ENCODE peak calls at places on chromosomes 1 and 21, in seven cellular contexts. M is aorta, Q is lower lobe of right lung, O is cardiac fibroblast, H is fibroblast of mammary gland, R is dorsolateral prefrontal cortex, C is SJSA1. L is an unnamed sample.

GRCh38 chr1:9590945-9591668 is 2.4 kb downstream of the TMEM201 start:
- DNase-seq in H (no peak), R (no peak), C (no peak), O (no peak), M (peak; percentile 50), Q (peak; percentile 48), L (no peak)

GRCh38 chr1:231930257-231930947 is 303.8 kb downstream of the DISC1 start:
- DNase-seq in C (no peak), M (no peak), Q (no peak), R (no peak), H (no peak), O (no peak), L (no peak)

GRCh38 chr1:228287541-228288425 is 79.9 kb downstream of the OBSCN start:
- DNase-seq in R (no peak), H (no peak), O (no peak), M (peak; percentile 33), C (no peak), Q (peak; percentile 35), L (no peak)

GRCh38 chr1:218299416-218299815 is 14.3 kb downstream of the RRP15 start:
- DNase-seq in R (no peak), O (peak; percentile 75), Q (no peak), C (peak; percentile 41), M (no peak), H (peak; percentile 73), L (peak; percentile 83)

GRCh38 chr1:174969977-174970376 is 29.8 kb upstream of the CACYBP start:
- DNase-seq in Q (no peak), M (no peak), H (no peak), R (no peak), O (no peak), C (peak; percentile 87), L (no peak)

GRCh38 chr1:40413527-40414252 is 36.6 kb upstream of the ZFP69B start:
- DNase-seq in H (no peak), M (no peak), R (no peak), Q (no peak), C (no peak), O (no peak), L (no peak)

GRCh38 chr1:10865518-10866313 is 69.3 kb upstream of the CASZ1 start:
- DNase-seq in R (no peak), H (no peak), Q (no peak), C (no peak), O (no peak), M (peak; percentile 26), L (no peak)

GRCh38 chr1:228668553-228669400 is 66.5 kb upstream of the RHOU start:
- DNase-seq in H (peak; percentile 50), R (no peak), C (no peak), Q (no peak), M (peak; percentile 87), O (peak; percentile 78), L (peak; percentile 53)

GRCh38 chr1:78627321-78627720 is 7.1 kb downstream of the IFI44L start:
- DNase-seq in M (no peak), Q (no peak), C (no peak), O (no peak), H (peak; percentile 50), R (no peak), L (no peak)

GRCh38 chr1:30955448-30956015 is 47.0 kb upstream of the SDC3 start:
- DNase-seq in Q (no peak), R (no peak), C (peak; percentile 43), M (no peak), H (peak; percentile 19), O (peak; percentile 37), L (peak; percentile 29)

GRCh38 chr1:100860397-100860991 is 34.1 kb downstream of the EXTL2 start:
- DNase-seq in C (peak; percentile 43), O (peak; percentile 72), M (no peak), R (no peak), Q (no peak), H (peak; percentile 84), L (peak; percentile 87)

GRCh38 chr1:201602413-201603265 is 63.7 kb downstream of the NAV1 start:
- DNase-seq in Q (no peak), H (peak; percentile 94), C (peak; percentile 78), O (peak; percentile 83), M (peak; percentile 70), R (peak; percentile 74), L (peak; percentile 79)

GRCh38 chr1:38891753-38892152 is 10.4 kb upstream of the GJA9 start:
- DNase-seq in H (no peak), Q (no peak), C (no peak), O (no peak), R (no peak), M (no peak), L (no peak)

GRCh38 chr21:44958471-44959191 is 18.8 kb downstream of the SLX9 start:
- DNase-seq in O (peak; percentile 97), C (no peak), M (peak; percentile 92), R (no peak), H (peak; percentile 81), Q (peak; percentile 64), L (peak; percentile 88)

GRCh38 chr1:35675773-35676172 is 34.4 kb upstream of the PSMB2 start:
- DNase-seq in Q (no peak), C (no peak), H (peak; percentile 11), M (no peak), O (no peak), R (peak; percentile 33), L (no peak)

GRCh38 chr1:45510036-45510971 is 10.2 kb downstream of the MMACHC start:
- DNase-seq in H (no peak), O (no peak), R (no peak), Q (no peak), C (no peak), M (no peak), L (no peak)

GRCh38 chr1:161791889-161792655 is 26.0 kb downstream of the ATF6 start:
- DNase-seq in H (peak; percentile 54), M (no peak), O (peak; percentile 13), R (no peak), C (no peak), Q (no peak), L (peak; percentile 33)

GRCh38 chr1:150558761-150559626 is 9.8 kb downstream of the ADAMTSL4 start:
- DNase-seq in R (no peak), M (peak; percentile 89), H (peak; percentile 67), Q (peak; percentile 74), O (peak; percentile 70), C (peak; percentile 1), L (peak; percentile 57)

GRCh38 chr1:72280131-72280530 is 2.2 kb downstream of the NEGR1 start:
- DNase-seq in M (no peak), R (no peak), Q (no peak), O (no peak), C (no peak), H (no peak), L (no peak)
- H3K4me3 ChIP-seq in M (no peak overlapping the region), R (peak overlapping the region; percentile 87), Q (peak overlapping the region; percentile 75), O (no peak overlapping the region), C (no peak overlapping the region), H (no peak overlapping the region), L (no peak overlapping the region)

DNA sequence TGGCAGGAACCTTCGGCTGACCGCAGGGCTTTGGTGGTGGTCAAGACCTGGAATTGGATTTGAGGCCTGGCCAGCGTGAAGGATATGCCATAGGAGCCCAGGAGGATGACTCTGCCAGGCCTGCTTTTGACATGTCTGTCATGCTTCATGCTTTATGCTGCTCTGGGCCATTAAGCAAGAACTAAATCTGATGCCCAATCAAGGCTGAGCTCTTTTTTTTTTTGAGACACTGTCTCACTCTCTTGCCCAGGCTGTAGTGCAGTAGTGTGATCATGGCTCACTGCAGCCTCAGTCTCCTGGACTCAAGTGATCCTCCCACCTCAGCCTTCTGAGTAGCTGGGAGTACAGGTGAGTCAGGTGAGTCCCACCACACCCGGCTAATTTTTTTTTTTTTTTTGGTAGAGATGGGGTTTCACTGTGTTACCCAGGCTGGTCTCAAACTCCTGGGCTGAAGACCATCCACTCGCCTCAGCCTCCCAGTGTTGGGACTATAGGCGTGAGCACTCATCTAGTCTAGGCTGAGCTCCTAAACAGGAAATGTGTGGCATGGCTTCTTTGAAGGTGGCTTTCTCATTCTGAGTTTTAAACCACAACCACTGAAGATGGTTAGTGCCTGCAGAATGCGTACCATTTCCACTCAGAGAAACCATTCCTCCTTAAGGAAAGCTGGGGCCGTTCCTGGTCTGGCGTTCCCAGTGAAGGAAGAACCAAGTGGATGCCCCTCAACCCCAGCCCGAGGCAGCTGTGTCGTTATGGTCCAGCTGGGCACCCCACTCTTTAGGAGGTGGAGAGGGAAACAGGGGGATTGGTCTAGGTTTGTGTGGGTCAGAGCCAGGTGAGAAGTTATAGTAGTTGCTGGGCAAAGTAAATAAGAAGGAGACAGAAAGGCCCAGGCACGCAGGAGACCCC is 34.2 kb upstream of the ATP5PO start:
- DNase-seq in M (no peak), O (no peak), H (no peak), C (no peak), R (no peak), Q (no peak), L (no peak)
- H3K4me3 ChIP-seq in M (no peak overlapping the region), O (no peak overlapping the region), H (no peak overlapping the region), C (no peak overlapping the region), R (no peak overlapping the region), Q (no peak overlapping the region), L (no peak overlapping the region)

DNA sequence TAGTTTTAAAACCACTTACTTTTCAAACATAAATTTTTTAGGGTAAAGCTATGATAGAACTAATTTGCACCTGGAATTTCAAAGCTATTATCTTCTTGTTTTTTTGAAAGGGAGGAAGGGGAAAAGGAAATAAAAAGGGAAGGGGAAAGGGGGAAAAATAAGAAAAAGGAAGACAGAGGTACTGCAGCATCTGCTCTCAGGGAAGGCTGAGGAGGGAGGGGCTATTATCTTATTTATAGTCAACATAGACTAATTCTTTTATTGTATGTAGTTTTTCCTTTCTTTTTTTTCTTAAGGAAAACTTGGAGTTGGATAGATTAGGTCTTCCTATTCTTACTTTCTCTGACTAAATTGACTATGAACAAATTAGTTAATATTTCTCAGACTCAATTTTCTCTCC is 41.5 kb upstream of the ZYG11A start:
- DNase-seq in R (no peak), O (no peak), C (no peak), Q (no peak), M (no peak), H (no peak), L (no peak)
- H3K4me3 ChIP-seq in R (no peak overlapping the region), O (no peak overlapping the region), C (no peak overlapping the region), Q (no peak overlapping the region), M (no peak overlapping the region), H (no peak overlapping the region), L (no peak overlapping the region)

GRCh38 chr1:110686188-110686587 is 11.4 kb upstream of the KCNA3 start:
- DNase-seq in C (no peak), M (no peak), R (no peak), O (no peak), Q (no peak), H (no peak), L (no peak)

GRCh38 chr1:110687244-110687643 is 12.5 kb upstream of the KCNA3 start:
- DNase-seq in O (peak; percentile 4), H (peak; percentile 43), R (no peak), Q (no peak), M (no peak), C (no peak), L (peak; percentile 54)

GRCh38 chr1:110689868-110690267 is 15.1 kb upstream of the KCNA3 start:
- DNase-seq in H (no peak), C (no peak), M (no peak), O (no peak), Q (no peak), R (no peak), L (no peak)

GRCh38 chr1:110696818-110697217 is 22.1 kb upstream of the KCNA3 start:
- DNase-seq in R (no peak), H (no peak), C (no peak), Q (no peak), M (no peak), O (no peak), L (no peak)

GRCh38 chr1:110690966-110691365 is 16.2 kb upstream of the KCNA3 start:
- DNase-seq in M (no peak), H (no peak), C (no peak), Q (no peak), O (no peak), R (no peak), L (no peak)
- H3K4me3 ChIP-seq in M (no peak overlapping the region), H (no peak overlapping the region), C (no peak overlapping the region), Q (no peak overlapping the region), O (no peak overlapping the region), R (no peak overlapping the region), L (no peak overlapping the region)

GRCh38 chr1:241998412-241998921 is 431 bp downstream of the MAP1LC3C start:
- DNase-seq in O (peak; percentile 84), C (peak; percentile 39), Q (peak; percentile 75), R (peak; percentile 31), M (peak; percentile 84), H (peak; percentile 97), L (peak; percentile 71)
- H3K4me3 ChIP-seq in O (peak overlapping the region; percentile 32), C (no peak overlapping the region), Q (peak overlapping the region; percentile 44), R (peak overlapping the region; percentile 28), M (no peak overlapping the region), H (peak overlapping the region; percentile 33), L (peak overlapping the region; percentile 46)